ENCODE peak calls at places on chromosomes 5 and 9, in ten cellular contexts. I, G, Q, Y, F, V, J, B, D and H are unnamed samples.

GRCh38 chr5:111075520-111075919 is 4.0 kb downstream of the TSLP start:
- DNase-seq in G (no peak), V (no peak), F (peak), Q (no peak), B (peak), J (peak), Y (no peak), I (peak), D (no peak), H (no peak)

GRCh38 chr5:112014771-112015170 is 257.8 kb upstream of the NREP start:
- DNase-seq in J (no peak), I (no peak), Q (no peak), G (no peak), B (no peak), V (no peak), F (no peak), D (no peak), Y (no peak), H (no peak)

GRCh38 chr9:91727316-91727861 is 222.6 kb downstream of the ROR2 start:
- DNase-seq in V (no peak), G (peak), D (no peak), F (peak), I (peak), J (peak), Y (no peak), B (peak), Q (peak), H (peak)

GRCh38 chr5:148952097-148952828 is 110.6 kb downstream of the SH3TC2 start:
- DNase-seq in B (no peak), J (no peak), F (no peak), G (no peak), I (no peak), Y (no peak), D (no peak), V (no peak), Q (no peak), H (no peak)

GRCh38 chr9:71966601-71967000 is 55.2 kb downstream of the C9orf85 start:
- DNase-seq in F (no peak), D (no peak), Q (peak), Y (no peak), I (no peak), B (no peak), G (no peak), J (no peak), V (no peak), H (no peak)

GRCh38 chr9:135049460-135049859 is 38.0 kb upstream of the OLFM1 start:
- DNase-seq in Q (no peak), I (no peak), J (no peak), B (no peak), F (no peak), D (peak), V (no peak), Y (no peak), G (no peak), H (no peak)

GRCh38 chr5:1140188-1140817 is 28.4 kb upstream of the SLC12A7 start:
- DNase-seq in B (peak), Y (peak), D (peak), G (peak), J (peak), Q (peak), V (peak), I (peak), F (no peak), H (no peak)

GRCh38 chr5:10469253-10470030 is 27.8 kb downstream of the ROPN1L start:
- DNase-seq in Q (no peak), I (peak), F (peak), Y (no peak), B (peak), D (no peak), J (peak), V (no peak), G (no peak), H (no peak)

GRCh38 chr5:135694906-135695305 is 116.1 kb upstream of the CXCL14 start:
- DNase-seq in D (no peak), I (no peak), B (no peak), G (no peak), Q (no peak), J (no peak), V (no peak), Y (no peak), F (no peak), H (no peak)

GRCh38 chr9:135778421-135778820 is 76.4 kb downstream of the KCNT1 start:
- DNase-seq in Y (peak), V (no peak), D (no peak), F (no peak), J (no peak), I (no peak), Q (peak), G (no peak), B (no peak), H (no peak)

GRCh38 chr5:10789021-10789420 is 28.0 kb upstream of the DAP start:
- DNase-seq in G (no peak), V (no peak), I (no peak), Q (no peak), F (peak), B (peak), J (no peak), Y (no peak), D (no peak), H (no peak)

GRCh38 chr5:81898403-81898802 is 73.4 kb upstream of the ATG10 start:
- DNase-seq in J (no peak), Q (no peak), F (no peak), I (no peak), D (no peak), G (no peak), B (no peak), V (no peak), Y (no peak), H (no peak)

GRCh38 chr9:114357911-114358328 is 28.3 kb downstream of the ORM2 start:
- DNase-seq in D (no peak), J (no peak), Y (no peak), G (no peak), Q (no peak), I (no peak), V (no peak), F (no peak), B (no peak), H (no peak)

GRCh38 chr5:75885849-75886596 is 168.8 kb upstream of the POC5 start:
- DNase-seq in J (no peak), I (peak), Y (no peak), G (no peak), F (no peak), V (no peak), D (no peak), B (no peak), Q (peak), H (no peak)

GRCh38 chr5:76041863-76042262 is 41.3 kb upstream of the SV2C start:
- DNase-seq in J (peak), Q (peak), G (no peak), D (no peak), V (no peak), Y (no peak), B (peak), I (peak), F (no peak), H (peak)

GRCh38 chr5:172769598-172770373 is 1.2 kb downstream of the DUSP1 start:
- DNase-seq in B (no peak), V (no peak), G (peak), J (no peak), F (peak), I (no peak), Y (no peak), D (no peak), Q (peak), H (no peak)

GRCh38 chr5:30838936-30839511 is 354.5 kb upstream of the CDH6 start:
- DNase-seq in G (no peak), Y (no peak), V (no peak), Q (no peak), J (no peak), B (no peak), I (no peak), D (no peak), F (peak), H (no peak)

GRCh38 chr5:178388381-178389030 is 155.9 kb upstream of the PHYKPL start:
- DNase-seq in J (peak), D (peak), B (no peak), G (no peak), I (no peak), Y (no peak), Q (peak), F (no peak), V (no peak), H (no peak)

GRCh38 chr9:111036068-111036789 is 2.0 kb downstream of the LPAR1 start:
- DNase-seq in D (peak), Y (peak), F (peak), I (peak), B (peak), G (peak), J (peak), Q (peak), V (peak), H (peak)

GRCh38 chr5:123036391-123037103 is at the start of gene PPIC:
- DNase-seq in D (peak), B (peak), V (peak), Q (peak), Y (peak), F (peak), G (peak), J (peak), I (peak), H (peak)

GRCh38 chr5:162334944-162335343 is 267.4 kb downstream of the GABRG2 start:
- DNase-seq in I (no peak), G (no peak), Q (no peak), D (no peak), Y (no peak), J (no peak), F (no peak), B (no peak), V (no peak), H (no peak)

GRCh38 chr5:6920628-6921256 is 207.5 kb downstream of the TENT4A start:
- DNase-seq in I (no peak), B (no peak), J (no peak), V (no peak), F (no peak), Q (no peak), D (no peak), Y (no peak), G (no peak), H (no peak)

GRCh38 chr9:137615387-137615871 is 3.4 kb upstream of the EHMT1 start:
- DNase-seq in D (no peak), Y (peak), G (no peak), F (no peak), Q (peak), B (no peak), I (no peak), J (no peak), V (no peak), H (no peak)

GRCh38 chr9:69817202-69817601 is 3.4 kb upstream of the CFAP95 start:
- DNase-seq in F (no peak), V (no peak), G (no peak), I (no peak), J (no peak), Y (no peak), Q (no peak), B (no peak), D (no peak), H (no peak)

GRCh38 chr5:114325552-114325951 is 36.3 kb upstream of the KCNN2 start:
- DNase-seq in J (no peak), D (no peak), I (no peak), G (no peak), B (no peak), Q (no peak), F (peak), V (no peak), Y (no peak), H (no peak)

GRCh38 chr5:131382407-131383395 is 118.8 kb downstream of the CDC42SE2 start:
- DNase-seq in B (peak), D (no peak), Q (peak), Y (no peak), G (peak), V (no peak), I (peak), F (peak), J (peak), H (peak)

GRCh38 chr5:34053133-34053532 is 10.1 kb upstream of the C1QTNF3 start:
- DNase-seq in B (peak), I (peak), J (peak), V (no peak), D (no peak), G (no peak), Q (no peak), Y (no peak), F (peak), H (no peak)

GRCh38 chr9:88949961-88950340 is 41.3 kb upstream of the S1PR3 start:
- DNase-seq in Y (no peak), I (peak), J (peak), F (peak), G (no peak), D (no peak), B (peak), Q (no peak), V (no peak), H (no peak)

GRCh38 chr5:96075579-96076289 is 114.1 kb upstream of the ELL2 start:
- DNase-seq in D (no peak), G (no peak), Q (no peak), I (peak), J (peak), F (no peak), V (no peak), Y (no peak), B (no peak), H (no peak)

GRCh38 chr5:125393416-125393815 is 647.0 kb upstream of the ZNF608 start:
- DNase-seq in Q (no peak), V (no peak), B (no peak), J (no peak), Y (no peak), D (no peak), I (no peak), F (no peak), G (no peak), H (no peak)

GRCh38 chr9:86589273-86589672 is 235.1 kb upstream of the TUT7 start:
- DNase-seq in I (no peak), G (no peak), D (no peak), V (no peak), J (no peak), Q (peak), Y (no peak), F (no peak), B (no peak), H (peak)

GRCh38 chr9:120712539-120713031 is 1.7 kb downstream of the MEGF9 start:
- DNase-seq in I (peak), Q (no peak), J (no peak), V (no peak), B (no peak), F (no peak), D (no peak), G (no peak), Y (no peak), H (peak)

GRCh38 chr9:120714846-120715231 is 569 bp upstream of the MEGF9 start:
- DNase-seq in B (no peak), G (peak), D (no peak), J (no peak), Q (no peak), Y (no peak), F (no peak), I (peak), V (no peak), H (no peak)

GRCh38 chr9:120714088-120714845 is at the start of gene MEGF9:
- DNase-seq in B (peak), J (peak), D (peak), G (peak), I (peak), F (peak), Q (peak), Y (peak), V (peak), H (peak)

GRCh38 chr9:120711841-120712538 is 2.3 kb downstream of the MEGF9 start:
- DNase-seq in F (no peak), G (no peak), J (peak), Y (no peak), B (peak), D (no peak), I (peak), Q (no peak), V (no peak), H (peak)

GRCh38 chr9:120713257-120714087 is 798 bp downstream of the MEGF9 start:
- DNase-seq in Q (peak), G (peak), D (no peak), Y (no peak), J (no peak), V (peak), B (peak), I (peak), F (no peak), H (peak)
- H3K4me3 ChIP-seq in Q (peak), G (peak), D (peak), Y (peak), J (peak), V (peak), B (peak), I (peak), F (peak), H (peak)

GRCh38 chr5:169029087-169029486 is 271.9 kb downstream of the SLIT3 start:
- DNase-seq in Q (no peak), D (no peak), V (no peak), J (no peak), Y (no peak), B (no peak), G (no peak), I (no peak), F (peak), H (no peak)
- H3K4me3 ChIP-seq in Q (no peak), D (no peak), V (no peak), J (no peak), Y (no peak), B (no peak), G (no peak), I (no peak), F (no peak), H (no peak)

GRCh38 chr9:127244609-127245601 is 19.7 kb upstream of the GARNL3 start:
- DNase-seq in Q (peak), G (peak), D (peak), Y (peak), I (peak), J (peak), V (peak), F (peak), B (peak), H (peak)
- H3K4me3 ChIP-seq in Q (peak), G (peak), D (peak), Y (peak), I (peak), J (peak), V (peak), F (peak), B (peak), H (peak)

GRCh38 chr5:109328626-109329025 is 81.1 kb downstream of the PJA2 start:
- DNase-seq in I (peak), B (peak), V (no peak), F (no peak), D (no peak), Q (no peak), G (no peak), J (peak), Y (no peak), H (no peak)
- H3K4me3 ChIP-seq in I (no peak), B (no peak), V (no peak), F (no peak), D (no peak), Q (no peak), G (no peak), J (no peak), Y (no peak), H (no peak)

GRCh38 chr9:81666123-81666522 is 23.2 kb downstream of the TLE1 start:
- DNase-seq in B (peak), Q (no peak), D (no peak), I (peak), J (peak), G (no peak), Y (no peak), F (no peak), V (no peak), H (no peak)
- H3K4me3 ChIP-seq in B (no peak), Q (no peak), D (no peak), I (no peak), J (no peak), G (no peak), Y (no peak), F (no peak), V (no peak), H (no peak)

GRCh38 chr5:55101556-55102276 is 730 bp upstream of the GZMA start:
- DNase-seq in I (no peak), Q (no peak), B (no peak), J (no peak), F (no peak), D (no peak), G (no peak), Y (no peak), V (no peak), H (no peak)

GRCh38 chr5:55096860-55097259 is 5.6 kb upstream of the GZMA start:
- DNase-seq in Q (no peak), D (no peak), B (no peak), I (peak), Y (no peak), F (no peak), G (no peak), V (no peak), J (no peak), H (no peak)

GRCh38 chr5:55096186-55096585 is 6.3 kb upstream of the GZMA start:
- DNase-seq in J (no peak), G (no peak), V (no peak), Y (no peak), B (no peak), Q (no peak), I (no peak), F (no peak), D (no peak), H (no peak)
- H3K4me3 ChIP-seq in J (no peak), G (no peak), V (no peak), Y (no peak), B (no peak), Q (no peak), I (no peak), F (no peak), D (no peak), H (no peak)